ENCODE peak calls at places on chromosomes 6 and 20, in eight cellular contexts. One of them, this sample, is unnamed.

GRCh38 chr6:4242593-4242992 is 107.2 kb upstream of the ECI2 start:
- DNase-seq in transverse colon: no peak
- DNase-seq in suprapubic skin: no peak
- DNase-seq in sigmoid colon: no peak
- DNase-seq in GM12878: no peak
- DNase-seq in breast epithelium: no peak
- DNase-seq in vagina: no peak
- DNase-seq in stomach: no peak
- DNase-seq in this sample: no peak

GRCh38 chr6:136658711-136659110 is 108.5 kb upstream of the MAP7 start:
- DNase-seq in transverse colon: no peak
- DNase-seq in suprapubic skin: no peak
- DNase-seq in sigmoid colon: no peak
- DNase-seq in GM12878: no peak
- DNase-seq in breast epithelium: no peak
- DNase-seq in vagina: no peak
- DNase-seq in stomach: no peak
- DNase-seq in this sample: no peak

GRCh38 chr6:155380666-155381332 is 66.5 kb upstream of the TFB1M start:
- DNase-seq in transverse colon: no peak
- DNase-seq in suprapubic skin: no peak
- DNase-seq in sigmoid colon: no peak
- DNase-seq in GM12878: no peak
- DNase-seq in breast epithelium: no peak
- DNase-seq in vagina: no peak
- DNase-seq in stomach: no peak
- DNase-seq in this sample: no peak

GRCh38 chr20:32984196-32984595 is 20.0 kb downstream of the SUN5 start:
- DNase-seq in transverse colon: no peak
- DNase-seq in suprapubic skin: no peak
- DNase-seq in sigmoid colon: no peak
- DNase-seq in GM12878: no peak
- DNase-seq in breast epithelium: no peak
- DNase-seq in vagina: no peak
- DNase-seq in stomach: no peak
- DNase-seq in this sample: no peak

GRCh38 chr20:62953839-62954703 is 1.6 kb downstream of the SLC17A9 start:
- DNase-seq in transverse colon: peak
- DNase-seq in suprapubic skin: no peak
- DNase-seq in sigmoid colon: peak
- DNase-seq in GM12878: peak
- DNase-seq in breast epithelium: peak
- DNase-seq in vagina: no peak
- DNase-seq in stomach: peak
- DNase-seq in this sample: peak

GRCh38 chr6:142929751-142930358 is 15.1 kb downstream of the HIVEP2 start:
- DNase-seq in transverse colon: no peak
- DNase-seq in suprapubic skin: no peak
- DNase-seq in sigmoid colon: no peak
- DNase-seq in GM12878: no peak
- DNase-seq in breast epithelium: no peak
- DNase-seq in vagina: no peak
- DNase-seq in stomach: no peak
- DNase-seq in this sample: no peak

GRCh38 chr20:59740621-59741020 is 136.3 kb downstream of the PHACTR3 start:
- DNase-seq in transverse colon: no peak
- DNase-seq in suprapubic skin: no peak
- DNase-seq in sigmoid colon: no peak
- DNase-seq in GM12878: no peak
- DNase-seq in breast epithelium: no peak
- DNase-seq in vagina: no peak
- DNase-seq in stomach: no peak
- DNase-seq in this sample: no peak

GRCh38 chr6:170233304-170234205 is 57.3 kb downstream of the DLL1 start:
- DNase-seq in transverse colon: no peak
- DNase-seq in suprapubic skin: no peak
- DNase-seq in sigmoid colon: no peak
- DNase-seq in GM12878: no peak
- DNase-seq in breast epithelium: no peak
- DNase-seq in vagina: no peak
- DNase-seq in stomach: no peak
- DNase-seq in this sample: no peak

GRCh38 chr20:8144282-8145245 is 12.5 kb downstream of the PLCB1 start:
- DNase-seq in transverse colon: no peak
- DNase-seq in suprapubic skin: no peak
- DNase-seq in sigmoid colon: no peak
- DNase-seq in GM12878: no peak
- DNase-seq in breast epithelium: no peak
- DNase-seq in vagina: no peak
- DNase-seq in stomach: no peak
- DNase-seq in this sample: no peak

GRCh38 chr6:11218827-11219826 is 13.3 kb downstream of the NEDD9 start:
- DNase-seq in transverse colon: peak
- DNase-seq in suprapubic skin: no peak
- DNase-seq in sigmoid colon: peak
- DNase-seq in GM12878: no peak
- DNase-seq in breast epithelium: peak
- DNase-seq in vagina: no peak
- DNase-seq in stomach: no peak
- DNase-seq in this sample: peak

GRCh38 chr6:37137881-37138568 is 31.9 kb upstream of the PIM1 start:
- DNase-seq in transverse colon: no peak
- DNase-seq in suprapubic skin: no peak
- DNase-seq in sigmoid colon: no peak
- DNase-seq in GM12878: no peak
- DNase-seq in breast epithelium: no peak
- DNase-seq in vagina: no peak
- DNase-seq in stomach: no peak
- DNase-seq in this sample: no peak

GRCh38 chr20:2919518-2920245 is 46.4 kb downstream of the PTPRA start:
- DNase-seq in transverse colon: peak
- DNase-seq in suprapubic skin: no peak
- DNase-seq in sigmoid colon: no peak
- DNase-seq in GM12878: no peak
- DNase-seq in breast epithelium: no peak
- DNase-seq in vagina: no peak
- DNase-seq in stomach: no peak
- DNase-seq in this sample: no peak

GRCh38 chr6:27771240-27771639 is 141.0 kb downstream of the OR2B2 start:
- DNase-seq in transverse colon: no peak
- DNase-seq in suprapubic skin: no peak
- DNase-seq in sigmoid colon: no peak
- DNase-seq in GM12878: no peak
- DNase-seq in breast epithelium: no peak
- DNase-seq in vagina: peak
- DNase-seq in stomach: no peak
- DNase-seq in this sample: no peak

GRCh38 chr20:34525709-34526416 is 9.6 kb downstream of the DYNLRB1 start:
- DNase-seq in transverse colon: peak
- DNase-seq in suprapubic skin: peak
- DNase-seq in sigmoid colon: peak
- DNase-seq in GM12878: no peak
- DNase-seq in breast epithelium: peak
- DNase-seq in vagina: peak
- DNase-seq in stomach: peak
- DNase-seq in this sample: peak

GRCh38 chr6:138372711-138373463 is 4.8 kb upstream of the SMIM28 start:
- DNase-seq in transverse colon: no peak
- DNase-seq in suprapubic skin: no peak
- DNase-seq in sigmoid colon: no peak
- DNase-seq in GM12878: no peak
- DNase-seq in breast epithelium: no peak
- DNase-seq in vagina: no peak
- DNase-seq in stomach: no peak
- DNase-seq in this sample: no peak

GRCh38 chr20:5642155-5642981 is 107.8 kb upstream of the SHLD1 start:
- DNase-seq in transverse colon: peak
- DNase-seq in suprapubic skin: no peak
- DNase-seq in sigmoid colon: peak
- DNase-seq in GM12878: no peak
- DNase-seq in breast epithelium: peak
- DNase-seq in vagina: no peak
- DNase-seq in stomach: no peak
- DNase-seq in this sample: peak

GRCh38 chr6:13484138-13484708 is 3.2 kb downstream of the GFOD1 start:
- DNase-seq in transverse colon: no peak
- DNase-seq in suprapubic skin: no peak
- DNase-seq in sigmoid colon: no peak
- DNase-seq in GM12878: no peak
- DNase-seq in breast epithelium: no peak
- DNase-seq in vagina: no peak
- DNase-seq in stomach: no peak
- DNase-seq in this sample: no peak
- H3K4me3 ChIP-seq in transverse colon: peak
- H3K4me3 ChIP-seq in suprapubic skin: peak
- H3K4me3 ChIP-seq in sigmoid colon: peak
- H3K4me3 ChIP-seq in GM12878: peak
- H3K4me3 ChIP-seq in breast epithelium: peak
- H3K4me3 ChIP-seq in vagina: peak
- H3K4me3 ChIP-seq in stomach: peak
- H3K4me3 ChIP-seq in this sample: no peak

GRCh38 chr6:32529697-32530429 is at the start of gene HLA-DRB5:
- DNase-seq in transverse colon: peak
- DNase-seq in suprapubic skin: no peak
- DNase-seq in sigmoid colon: peak
- DNase-seq in GM12878: peak
- DNase-seq in breast epithelium: no peak
- DNase-seq in vagina: no peak
- DNase-seq in stomach: peak
- DNase-seq in this sample: no peak
- TF ChIP-seq POLR2AphosphoS5 in transverse colon: no peak
- TF ChIP-seq POLR2AphosphoS5 in suprapubic skin: no peak
- TF ChIP-seq POLR2AphosphoS5 in sigmoid colon: peak
- TF ChIP-seq POLR2AphosphoS5 in GM12878: peak
- TF ChIP-seq POLR2AphosphoS5 in breast epithelium: no peak
- TF ChIP-seq POLR2AphosphoS5 in vagina: no peak
- TF ChIP-seq POLR2AphosphoS5 in stomach: no peak
- TF ChIP-seq POLR2AphosphoS5 in this sample: no peak

GRCh38 chr6:159788757-159789376 is 535 bp downstream of the TCP1 start:
- DNase-seq in transverse colon: peak
- DNase-seq in suprapubic skin: no peak
- DNase-seq in sigmoid colon: peak
- DNase-seq in GM12878: no peak
- DNase-seq in breast epithelium: peak
- DNase-seq in vagina: no peak
- DNase-seq in stomach: peak
- DNase-seq in this sample: peak

GRCh38 chr6:159788276-159788675 is 1.1 kb downstream of the TCP1 start:
- DNase-seq in transverse colon: no peak
- DNase-seq in suprapubic skin: no peak
- DNase-seq in sigmoid colon: no peak
- DNase-seq in GM12878: no peak
- DNase-seq in breast epithelium: no peak
- DNase-seq in vagina: no peak
- DNase-seq in stomach: no peak
- DNase-seq in this sample: no peak

GRCh38 chr6:159790947-159791598 is 806 bp downstream of the MRPL18 start:
- DNase-seq in transverse colon: peak
- DNase-seq in suprapubic skin: no peak
- DNase-seq in sigmoid colon: no peak
- DNase-seq in GM12878: no peak
- DNase-seq in breast epithelium: no peak
- DNase-seq in vagina: no peak
- DNase-seq in stomach: peak
- DNase-seq in this sample: no peak

GRCh38 chr6:159790149-159790946 is at the start of gene MRPL18:
- DNase-seq in transverse colon: peak
- DNase-seq in suprapubic skin: peak
- DNase-seq in sigmoid colon: peak
- DNase-seq in GM12878: peak
- DNase-seq in breast epithelium: peak
- DNase-seq in vagina: peak
- DNase-seq in stomach: peak
- DNase-seq in this sample: peak

DNA sequence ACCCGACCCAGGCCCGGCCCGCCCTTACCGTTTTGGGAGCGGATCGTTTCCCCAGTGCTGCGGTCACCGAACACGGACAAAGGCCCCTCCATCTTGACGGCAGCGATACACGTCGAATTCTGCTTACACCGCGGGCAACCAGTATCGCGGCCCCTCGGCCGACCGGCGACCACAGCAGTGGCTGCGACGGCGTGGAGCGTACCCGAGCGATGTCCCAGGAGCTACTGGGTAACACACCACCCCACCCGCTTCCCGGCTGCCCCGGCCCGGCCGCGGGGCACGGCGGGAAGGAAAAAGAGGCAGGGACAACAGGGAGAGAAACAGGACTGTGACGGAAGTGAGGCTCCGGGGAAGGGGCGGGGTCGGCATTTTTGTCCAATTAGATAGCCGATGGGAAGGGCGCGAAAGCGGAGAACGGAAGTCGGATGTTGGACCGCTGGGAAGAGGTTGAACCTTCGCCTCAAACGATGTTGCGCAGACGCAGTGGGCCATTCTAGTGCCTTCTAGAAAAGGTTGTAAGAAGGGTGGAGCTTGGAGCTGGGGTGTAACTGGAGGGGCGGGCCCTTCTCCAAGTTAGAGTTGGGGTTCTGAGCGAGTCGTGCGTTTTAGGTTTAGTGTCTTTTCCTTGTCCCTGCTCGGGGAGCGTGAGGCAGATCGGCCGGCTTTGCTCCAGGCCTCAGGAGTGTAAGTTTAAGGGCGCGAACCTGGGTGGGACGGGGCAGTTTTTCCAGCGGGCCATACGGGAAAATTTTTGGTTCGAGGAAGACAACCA is at the start of gene TCP1:
- DNase-seq in transverse colon: peak
- DNase-seq in suprapubic skin: peak
- DNase-seq in sigmoid colon: peak
- DNase-seq in GM12878: peak
- DNase-seq in breast epithelium: peak
- DNase-seq in vagina: peak
- DNase-seq in stomach: peak
- DNase-seq in this sample: peak
- TF ChIP-seq POLR2A in transverse colon: peak
- TF ChIP-seq POLR2A in suprapubic skin: peak
- TF ChIP-seq POLR2A in sigmoid colon: peak
- TF ChIP-seq POLR2A in GM12878: peak
- TF ChIP-seq POLR2A in breast epithelium: peak
- TF ChIP-seq POLR2A in vagina: no peak
- TF ChIP-seq POLR2A in stomach: no peak
- TF ChIP-seq POLR2A in this sample: peak

GRCh38 chr6:151493495-151494234 is at the start of gene CCDC170:
- DNase-seq in transverse colon: no peak
- DNase-seq in suprapubic skin: no peak
- DNase-seq in sigmoid colon: no peak
- DNase-seq in GM12878: no peak
- DNase-seq in breast epithelium: no peak
- DNase-seq in vagina: no peak
- DNase-seq in stomach: peak
- DNase-seq in this sample: no peak
- H3K4me3 ChIP-seq in transverse colon: peak
- H3K4me3 ChIP-seq in suprapubic skin: peak
- H3K4me3 ChIP-seq in sigmoid colon: peak
- H3K4me3 ChIP-seq in GM12878: peak
- H3K4me3 ChIP-seq in breast epithelium: peak
- H3K4me3 ChIP-seq in vagina: peak
- H3K4me3 ChIP-seq in stomach: peak
- H3K4me3 ChIP-seq in this sample: peak

GRCh38 chr6:152815230-152815922 is 64.8 kb downstream of the VIP start:
- DNase-seq in transverse colon: no peak
- DNase-seq in suprapubic skin: no peak
- DNase-seq in sigmoid colon: no peak
- DNase-seq in GM12878: no peak
- DNase-seq in breast epithelium: no peak
- DNase-seq in vagina: no peak
- DNase-seq in stomach: no peak
- DNase-seq in this sample: no peak
- TF ChIP-seq POLR2AphosphoS5 in transverse colon: no peak
- TF ChIP-seq POLR2AphosphoS5 in suprapubic skin: no peak
- TF ChIP-seq POLR2AphosphoS5 in sigmoid colon: no peak
- TF ChIP-seq POLR2AphosphoS5 in GM12878: no peak
- TF ChIP-seq POLR2AphosphoS5 in breast epithelium: no peak
- TF ChIP-seq POLR2AphosphoS5 in vagina: no peak
- TF ChIP-seq POLR2AphosphoS5 in stomach: no peak
- TF ChIP-seq POLR2AphosphoS5 in this sample: no peak